ENCODE peak calls at places on chromosome 19, in six cellular contexts. L is right cardiac atrium, F is psoas muscle, J is endodermal cell, A is body of pancreas, P is neuronal stem cell. O is an unnamed sample.

GRCh38 chr19:3398900-3399278 is 32.5 kb downstream of the NFIC start:
- DNase-seq in L (no peak), F (no peak), J (no peak), A (no peak), P (no peak), O (no peak)

GRCh38 chr19:49133621-49134454 is 14.5 kb downstream of the PPFIA3 start:
- DNase-seq in L (peak; percentile 89), F (no peak), J (peak; percentile 95), A (peak; percentile 75), P (no peak), O (peak; percentile 71)

GRCh38 chr19:13841339-13842293 is 35.3 kb upstream of the NANOS3 start:
- DNase-seq in L (peak; percentile 85), F (peak; percentile 91), J (peak; percentile 63), A (peak; percentile 52), P (no peak), O (no peak)

GRCh38 chr19:409006-409514 is at the start of gene C2CD4C:
- DNase-seq in L (no peak), F (peak; percentile 48), J (peak; percentile 76), A (peak; percentile 14), P (no peak), O (no peak)

GRCh38 chr19:35587326-35587725 is 1.4 kb downstream of the PMIS2 start:
- DNase-seq in L (no peak), F (no peak), J (no peak), A (no peak), P (no peak), O (no peak)

GRCh38 chr19:32317045-32317444 is 28.4 kb upstream of the ZNF507 start:
- DNase-seq in L (no peak), F (no peak), J (peak; percentile 43), A (no peak), P (no peak), O (no peak)

GRCh38 chr19:8890260-8890659 is 58.1 kb downstream of the MBD3L1 start:
- DNase-seq in L (no peak), F (no peak), J (no peak), A (no peak), P (no peak), O (no peak)

GRCh38 chr19:51830263-51830662 is 35.3 kb downstream of the FPR3 start:
- DNase-seq in L (no peak), F (no peak), J (no peak), A (no peak), P (no peak), O (no peak)

GRCh38 chr19:38266070-38266469 is 1.7 kb downstream of the SPINT2 start:
- DNase-seq in L (no peak), F (no peak), J (no peak), A (no peak), P (no peak), O (no peak)

GRCh38 chr19:44571830-44572661 is 41.3 kb upstream of the IGSF23 start:
- DNase-seq in L (no peak), F (no peak), J (peak; percentile 45), A (no peak), P (no peak), O (no peak)

GRCh38 chr19:14473915-14474578 is 1.1 kb downstream of the PTGER1 start:
- DNase-seq in L (peak; percentile 69), F (no peak), J (no peak), A (no peak), P (no peak), O (no peak)

GRCh38 chr19:46660008-46660517 is 919 bp downstream of the DACT3 start:
- DNase-seq in L (peak; percentile 66), F (no peak), J (peak; percentile 86), A (peak; percentile 23), P (peak; percentile 61), O (peak; percentile 22)

GRCh38 chr19:40604647-40605200 is 3.6 kb downstream of the LTBP4 start:
- DNase-seq in L (peak; percentile 78), F (no peak), J (peak; percentile 70), A (no peak), P (no peak), O (no peak)

GRCh38 chr19:40756502-40757110 is 5.6 kb downstream of the SNRPA start:
- DNase-seq in L (peak; percentile 13), F (no peak), J (no peak), A (no peak), P (no peak), O (no peak)

GRCh38 chr19:40976134-40976533 is 14.9 kb upstream of the CYP2B6 start:
- DNase-seq in L (no peak), F (no peak), J (no peak), A (no peak), P (no peak), O (no peak)

GRCh38 chr19:50214699-50215543 is 11.5 kb downstream of the MYH14 start:
- DNase-seq in L (no peak), F (no peak), J (no peak), A (peak; percentile 55), P (no peak), O (no peak)

GRCh38 chr19:39692166-39692565 is 12.1 kb upstream of the LGALS14 start:
- DNase-seq in L (no peak), F (no peak), J (no peak), A (no peak), P (no peak), O (no peak)

GRCh38 chr19:38409631-38410133 is 6.8 kb downstream of the FAM98C start:
- DNase-seq in L (peak; percentile 81), F (no peak), J (no peak), A (no peak), P (no peak), O (peak; percentile 52)

GRCh38 chr19:29660835-29661234 is 4.4 kb upstream of the PLEKHF1 start:
- DNase-seq in L (peak; percentile 29), F (no peak), J (no peak), A (no peak), P (no peak), O (no peak)

GRCh38 chr19:17117250-17117789 is 41.7 kb downstream of the MYO9B start:
- DNase-seq in L (no peak), F (no peak), J (no peak), A (no peak), P (no peak), O (no peak)

GRCh38 chr19:35556025-35556590 is 7.3 kb downstream of the ATP4A start:
- DNase-seq in L (no peak), F (no peak), J (no peak), A (no peak), P (no peak), O (no peak)

GRCh38 chr19:45515081-45515624 is 7.9 kb downstream of the VASP start:
- DNase-seq in L (peak; percentile 77), F (peak; percentile 62), J (no peak), A (no peak), P (no peak), O (peak; percentile 58)

GRCh38 chr19:17327654-17328516 is 6.8 kb downstream of the ANO8 start:
- DNase-seq in L (peak; percentile 80), F (no peak), J (peak; percentile 97), A (peak; percentile 67), P (peak; percentile 84), O (no peak)

DNA sequence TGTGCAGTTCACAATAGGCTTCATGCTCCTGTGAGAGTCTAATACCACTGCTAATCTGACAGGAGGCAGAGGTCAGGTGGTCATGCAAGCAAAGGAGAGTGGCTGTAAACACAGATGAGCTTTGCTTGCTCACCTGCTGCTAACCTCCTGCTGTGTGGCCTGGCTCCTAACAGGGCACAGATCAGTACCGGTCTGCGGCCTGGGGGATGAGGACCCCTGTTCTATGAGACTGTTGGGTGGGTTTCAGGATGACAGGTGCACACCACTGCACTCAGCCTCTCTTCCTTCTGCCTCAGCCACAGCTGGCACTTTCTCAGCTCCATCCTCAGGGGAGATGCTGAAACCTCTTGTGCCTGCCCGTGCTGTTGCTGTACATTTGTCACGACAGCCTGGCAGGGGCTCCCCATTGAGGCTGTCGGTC is 9.7 kb downstream of the CLEC4G start:
- DNase-seq in L (no peak), F (no peak), J (no peak), A (no peak), P (no peak), O (no peak)
- H3K27me3 ChIP-seq in L (no peaks in the 10 kb centered on the region), F (no peaks in the 10 kb centered on the region), J (peaks cover 10% of the 10 kb centered on the region), A (no peaks in the 10 kb centered on the region), P (peaks cover 7% of the 10 kb centered on the region), O (peaks cover 87% of the 10 kb centered on the region)

GRCh38 chr19:11177592-11177991 is 19.8 kb downstream of the KANK2 start:
- DNase-seq in L (no peak), F (no peak), J (no peak), A (no peak), P (no peak), O (no peak)

GRCh38 chr19:11180346-11180745 is 17.0 kb downstream of the KANK2 start:
- DNase-seq in L (peak; percentile 76), F (no peak), J (no peak), A (no peak), P (no peak), O (no peak)

GRCh38 chr19:11179716-11180297 is 17.5 kb downstream of the KANK2 start:
- DNase-seq in L (no peak), F (no peak), J (no peak), A (no peak), P (no peak), O (no peak)

GRCh38 chr19:11182994-11183393 is 14.4 kb downstream of the KANK2 start:
- DNase-seq in L (no peak), F (no peak), J (no peak), A (no peak), P (no peak), O (no peak)

GRCh38 chr19:11181488-11181887 is 15.9 kb downstream of the KANK2 start:
- DNase-seq in L (no peak), F (no peak), J (no peak), A (no peak), P (no peak), O (no peak)
- H3K4me1 ChIP-seq in L (peaks cover 11% of the 10 kb centered on the region), F (peaks cover 13% of the 10 kb centered on the region), J (no peaks in the 10 kb centered on the region), A (peaks cover 31% of the 10 kb centered on the region), P (no peaks in the 10 kb centered on the region), O (peaks cover 55% of the 10 kb centered on the region)

GRCh38 chr19:34254552-34255432 is at the start of gene GARRE1:
- DNase-seq in L (peak; percentile 80), F (peak; percentile 71), J (peak; percentile 77), A (peak; percentile 48), P (peak; percentile 48), O (peak; percentile 45)
- H3K27me3 ChIP-seq in L (no peaks in the 10 kb centered on the region), F (no peaks in the 10 kb centered on the region), J (no peaks in the 10 kb centered on the region), A (no peaks in the 10 kb centered on the region), P (no peaks in the 10 kb centered on the region), O (no peaks in the 10 kb centered on the region)

DNA sequence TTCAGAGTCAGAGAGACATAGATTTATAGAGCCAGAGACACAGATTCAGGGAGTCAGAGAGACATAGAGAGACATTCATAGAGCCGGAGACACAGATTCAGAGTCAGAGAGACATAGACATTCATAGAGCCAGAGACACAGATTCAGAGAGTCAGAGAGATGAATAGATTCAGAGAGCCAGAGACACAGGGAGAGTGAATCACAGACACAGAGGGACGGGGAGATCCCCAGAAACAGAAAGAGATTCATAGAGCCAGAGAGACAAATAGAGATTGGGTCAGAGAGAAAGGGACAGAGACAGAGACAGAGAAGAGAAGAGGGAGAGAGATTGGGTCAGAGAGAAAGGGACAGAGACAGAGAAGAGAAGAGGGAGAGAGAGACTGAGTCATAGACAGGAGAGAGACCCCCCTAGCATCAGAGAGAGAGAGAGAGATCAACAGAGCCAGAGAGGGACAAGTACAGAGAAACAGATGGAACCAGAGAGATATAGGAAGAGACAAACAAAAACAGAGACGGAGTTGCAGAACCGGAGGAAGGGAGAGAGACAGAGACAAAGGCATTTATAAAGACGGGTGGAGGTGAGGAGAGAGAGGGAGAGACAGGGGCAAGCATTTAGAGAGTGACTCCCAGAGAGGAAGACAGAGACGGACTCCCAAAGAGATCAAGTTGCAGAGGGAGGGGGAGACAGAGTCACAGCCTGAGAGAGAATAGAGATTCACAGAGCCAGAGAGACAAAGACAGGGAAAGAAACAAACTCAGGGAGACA is 1.1 kb upstream of the PRKCG start:
- DNase-seq in L (no peak), F (no peak), J (no peak), A (no peak), P (no peak), O (no peak)
- H3K4me1 ChIP-seq in L (peaks cover 4% of the 10 kb centered on the region), F (no peaks in the 10 kb centered on the region), J (no peaks in the 10 kb centered on the region), A (peaks cover 25% of the 10 kb centered on the region), P (peaks cover 28% of the 10 kb centered on the region), O (peaks cover 28% of the 10 kb centered on the region)

O was measured in left ventricle myocardium inferior.